ENCODE peak calls at places on chromosomes 16 and 17, in eight cellular contexts. E is SW480; C is anterior cingulate cortex; Q is AG08395; Y is Right ventricle myocardium superior; Z is NCI-H1092; G is choroid plexus epithelial cell; F is activated CD4-positive, alpha-beta memory T cell treated with anti-CD3 and anti-CD28 coated beads for 36 hours. D is an unnamed sample.

GRCh38 chr17:49901460-49902331 is 53.8 kb upstream of the TAC4 start:
- DNase-seq in F (no peak), E (peak; percentile 79), Y (no peak), Q (no peak), C (no peak), Z (no peak), G (no peak), D (no peak)

GRCh38 chr17:72381597-72382397 is 261.0 kb downstream of the SOX9 start:
- DNase-seq in G (no peak), E (peak; percentile 98), F (no peak), Q (no peak), C (no peak), Y (no peak), Z (peak; percentile 33), D (no peak)

GRCh38 chr16:68447721-68448359 is 468 bp downstream of the SMPD3 start:
- DNase-seq in F (no peak), G (no peak), Y (peak; percentile 47), Z (no peak), C (no peak), Q (no peak), E (no peak), D (no peak)

GRCh38 chr17:4043862-4044261 is 79.6 kb upstream of the ATP2A3 start:
- DNase-seq in Q (no peak), F (peak; percentile 86), E (no peak), G (no peak), Z (no peak), Y (peak; percentile 53), C (no peak), D (no peak)

GRCh38 chr16:24850289-24850931 is 4.6 kb downstream of the SLC5A11 start:
- DNase-seq in C (peak; percentile 21), G (peak; percentile 67), F (peak; percentile 53), E (peak; percentile 8), Q (no peak), Z (no peak), Y (no peak), D (peak; percentile 85)

GRCh38 chr17:35612924-35613521 is 25.9 kb downstream of the AP2B1 start:
- DNase-seq in G (peak; percentile 83), C (peak; percentile 26), Q (peak; percentile 40), Y (peak; percentile 55), E (peak; percentile 31), F (peak; percentile 47), Z (peak; percentile 19), D (peak; percentile 68)

GRCh38 chr17:64732336-64733006 is 70.4 kb upstream of the SMURF2 start:
- DNase-seq in Z (no peak), Q (peak; percentile 60), G (peak; percentile 53), Y (peak; percentile 57), C (peak; percentile 29), E (peak; percentile 68), F (no peak), D (peak; percentile 56)

GRCh38 chr16:64416232-64417010 is 705.4 kb downstream of the CDH11 start:
- DNase-seq in Y (no peak), Q (peak; percentile 38), E (no peak), C (no peak), F (no peak), G (peak; percentile 78), Z (no peak), D (peak; percentile 78)

GRCh38 chr17:77453613-77454559 is 313.1 kb downstream of the SEC14L1 start:
- DNase-seq in G (no peak), Q (no peak), E (no peak), F (peak; percentile 72), Z (no peak), C (no peak), Y (no peak), D (peak; percentile 57)

GRCh38 chr16:13909872-13910303 is 10.1 kb upstream of the ERCC4 start:
- DNase-seq in Y (peak; percentile 69), E (peak; percentile 10), F (no peak), Q (peak; percentile 53), C (peak; percentile 29), G (peak; percentile 82), Z (no peak), D (peak; percentile 66)

GRCh38 chr16:3880623-3881498 is at the start of gene CREBBP:
- DNase-seq in Q (peak; percentile 93), Z (peak; percentile 80), Y (peak; percentile 92), F (peak; percentile 90), E (peak; percentile 77), G (peak; percentile 89), C (peak; percentile 84), D (peak; percentile 79)

GRCh38 chr17:1647802-1648581 is 1.7 kb downstream of the RILP start:
- DNase-seq in Y (peak; percentile 76), Z (no peak), F (no peak), G (no peak), C (no peak), Q (no peak), E (no peak), D (no peak)

GRCh38 chr17:62627219-62627903 is at the start of gene MRC2:
- DNase-seq in C (peak; percentile 13), Y (peak; percentile 83), G (peak; percentile 89), Z (no peak), E (peak; percentile 47), Q (peak; percentile 70), F (peak; percentile 63), D (peak; percentile 90)

GRCh38 chr16:9072806-9073341 is 18.6 kb upstream of the HAPSTR1 start:
- DNase-seq in Y (no peak), F (peak; percentile 69), G (peak; percentile 90), E (peak; percentile 76), Z (no peak), C (no peak), Q (peak; percentile 77), D (peak; percentile 94)

GRCh38 chr17:9071921-9072503 is 50.7 kb downstream of the NTN1 start:
- DNase-seq in G (no peak), C (no peak), Y (no peak), Q (peak; percentile 15), E (no peak), Z (no peak), F (no peak), D (no peak)

GRCh38 chr16:23478566-23478965 is 25.6 kb upstream of the COG7 start:
- DNase-seq in E (no peak), C (no peak), Y (no peak), F (no peak), Z (no peak), Q (no peak), G (no peak), D (no peak)

GRCh38 chr17:76088868-76089576 is 10.0 kb downstream of the ZACN start:
- DNase-seq in Q (no peak), G (no peak), E (no peak), F (no peak), Z (no peak), Y (no peak), C (no peak), D (no peak)

GRCh38 chr16:53826658-53827057 is 122.7 kb downstream of the FTO start:
- DNase-seq in Y (no peak), E (no peak), G (no peak), Z (no peak), F (no peak), C (no peak), Q (no peak), D (no peak)

GRCh38 chr17:57803026-57803425 is 46.8 kb downstream of the MRPS23 start:
- DNase-seq in Q (no peak), E (no peak), Y (no peak), F (no peak), Z (no peak), C (no peak), G (no peak), D (no peak)